ENCODE peak calls at places on chromosome 14, in four cellular contexts. P is AG04450; Z is astrocyte; L is stimulated activated CD4-positive, alpha-beta T cell treated with anti-CD3 and anti-CD28 coated beads, Interleukin-1b, Interleukin-23, amount 100 ng/mL, for 24 hours. J is an unnamed sample.

GRCh38 chr14:106788534-106788933 is 1262.2 kb downstream of the TMEM121 start:
- DNase-seq in Z (no peak), L (no peak), P (no peak), J (no peak)

GRCh38 chr14:104550849-104551728 is 28.5 kb upstream of the C14orf180 start:
- DNase-seq in L (no peak), P (no peak), Z (no peak), J (no peak)

GRCh38 chr14:74763803-74764531 is 851 bp downstream of the YLPM1 start:
- DNase-seq in Z (peak; percentile 18), L (no peak), P (no peak), J (no peak)

GRCh38 chr14:44640416-44640815 is 133.3 kb upstream of the FSCB start:
- DNase-seq in Z (no peak), L (no peak), P (no peak), J (no peak)

GRCh38 chr14:96030136-96030760 is 8.9 kb upstream of the C14orf132 start:
- DNase-seq in L (no peak), P (no peak), Z (no peak), J (no peak)

GRCh38 chr14:95189400-95190162 is 32.3 kb upstream of the DICER1 start:
- DNase-seq in Z (peak; percentile 32), L (no peak), P (no peak), J (no peak)

GRCh38 chr14:43786066-43786762 is 720.9 kb downstream of the FSCB start:
- DNase-seq in Z (no peak), L (no peak), P (no peak), J (no peak)

GRCh38 chr14:70666364-70666691 is 24.6 kb downstream of the TTC9 start:
- DNase-seq in L (no peak), P (no peak), Z (peak; percentile 20), J (no peak)

GRCh38 chr14:68210729-68211299 is 391.2 kb downstream of the RAD51B start:
- DNase-seq in P (peak; percentile 92), L (peak; percentile 16), Z (peak; percentile 99), J (peak; percentile 65)

GRCh38 chr14:70886421-70887206 is 20.6 kb upstream of the PCNX1 start:
- DNase-seq in P (no peak), Z (no peak), L (no peak), J (no peak)

GRCh38 chr14:50399251-50400032 is 2.8 kb upstream of the CDKL1 start:
- DNase-seq in L (no peak), Z (peak; percentile 11), P (peak; percentile 10), J (peak; percentile 39)

GRCh38 chr14:49586673-49587460 is 687 bp upstream of the RPS29 start:
- DNase-seq in Z (peak; percentile 62), P (no peak), L (no peak), J (peak; percentile 37)

GRCh38 chr14:21915814-21916213 is 242.2 kb upstream of the OR4E1 start:
- DNase-seq in Z (no peak), P (no peak), L (no peak), J (no peak)

GRCh38 chr14:54577494-54577893 is 10.6 kb downstream of the SAMD4A start:
- DNase-seq in L (no peak), P (no peak), Z (no peak), J (no peak)

GRCh38 chr14:32677381-32677780 is 261.3 kb upstream of the NPAS3 start:
- DNase-seq in L (no peak), Z (no peak), P (no peak), J (no peak)

GRCh38 chr14:101819251-101819990 is 57.9 kb downstream of the PPP2R5C start:
- DNase-seq in P (no peak), Z (no peak), L (peak; percentile 48), J (no peak)

J was measured in AG08396.